ENCODE peak calls at places on chromosomes 4 and X, in four cellular contexts. Y is astrocyte of the cerebellum, G is mesothelial cell of epicardium, A is epithelial cell of esophagus. E is an unnamed sample.

GRCh38 chrX:47179928-47180255 is 13.7 kb upstream of the UBA1 start:
- DNase-seq in A (no peak), Y (no peak), G (no peak), E (no peak)

GRCh38 chr4:102754044-102754443 is 6.7 kb downstream of the MANBA start:
- DNase-seq in A (no peak), Y (no peak), G (no peak), E (no peak)

GRCh38 chrX:45135616-45136015 is 65.1 kb downstream of the DIPK2B start:
- DNase-seq in A (no peak), Y (no peak), G (no peak), E (no peak)

GRCh38 chrX:111039606-111040005 is 56.4 kb upstream of the PAK3 start:
- DNase-seq in Y (no peak), G (no peak), A (peak), E (no peak)

GRCh38 chr4:7736436-7737267 is 203.0 kb downstream of the AFAP1 start:
- DNase-seq in A (no peak), Y (no peak), G (no peak), E (no peak)

GRCh38 chrX:148288451-148288850 is 212.0 kb upstream of the AFF2 start:
- DNase-seq in G (no peak), Y (no peak), A (no peak), E (no peak)

GRCh38 chrX:150227321-150227860 is 135.7 kb upstream of the MAMLD1 start:
- DNase-seq in Y (no peak), A (no peak), G (no peak), E (no peak)

GRCh38 chr4:3836041-3836801 is 70.0 kb downstream of the ADRA2C start:
- DNase-seq in Y (no peak), G (no peak), A (no peak), E (no peak)

GRCh38 chrX:68868316-68868715 is 39.5 kb downstream of the EFNB1 start:
- DNase-seq in Y (no peak), A (no peak), G (no peak), E (no peak)

GRCh38 chrX:152658302-152658701 is 20.6 kb downstream of the GABRQ start:
- DNase-seq in Y (no peak), G (no peak), A (no peak), E (no peak)

GRCh38 chr4:82519072-82519471 is 42.7 kb downstream of the TMEM150C start:
- DNase-seq in Y (peak), G (no peak), A (peak), E (no peak)

GRCh38 chr4:67522851-67523671 is 22.2 kb downstream of the CENPC start:
- DNase-seq in A (peak), G (no peak), Y (no peak), E (no peak)

GRCh38 chr4:38759077-38759789 is 23.6 kb downstream of the TLR10 start:
- DNase-seq in A (peak), G (no peak), Y (peak), E (no peak)

GRCh38 chr4:88002786-88003185 is 4.6 kb upstream of the PKD2 start:
- DNase-seq in A (no peak), Y (no peak), G (no peak), E (no peak)

GRCh38 chrX:23514082-23514481 is 153.2 kb upstream of the PRDX4 start:
- DNase-seq in G (no peak), Y (no peak), A (no peak), E (no peak)

GRCh38 chr4:166458756-166459155 is 585.7 kb downstream of the TLL1 start:
- DNase-seq in G (no peak), Y (no peak), A (peak), E (peak)

GRCh38 chr4:135533053-135533452 is 1331.5 kb upstream of the PABPC4L start:
- DNase-seq in A (no peak), Y (no peak), G (no peak), E (no peak)

GRCh38 chrX:49878128-49878833 is 1.0 kb upstream of the USP27X start:
- DNase-seq in G (no peak), A (no peak), Y (no peak), E (no peak)

GRCh38 chrX:133868687-133869086 is 116.7 kb downstream of the GPC3 start:
- DNase-seq in Y (no peak), A (no peak), G (no peak), E (no peak)

GRCh38 chr4:188971125-188971524 is 831.9 kb downstream of the TRIML1 start:
- DNase-seq in G (no peak), Y (no peak), A (peak), E (no peak)
- TF ChIP-seq CTCF in G (no peak), Y (peak), A (peak), E (peak)

DNA sequence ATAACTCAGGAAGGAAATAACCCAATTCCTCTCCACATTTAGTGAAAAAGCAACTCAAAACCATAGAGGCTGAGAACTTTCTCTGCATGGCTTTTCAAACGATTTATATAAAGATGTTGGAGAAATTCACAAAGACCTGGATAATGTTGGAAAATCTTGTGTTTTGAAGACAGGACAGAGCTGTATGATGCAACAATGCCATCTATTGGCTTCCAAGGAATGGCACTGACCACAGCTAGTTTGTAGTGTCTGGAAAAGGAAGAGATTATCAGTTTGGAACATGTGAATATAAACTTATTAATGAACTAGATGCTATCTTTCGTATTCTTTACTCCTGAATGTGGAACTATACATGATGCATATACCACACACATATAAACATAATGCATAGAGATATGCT is 503.6 kb downstream of the IL1RAPL1 start:
- DNase-seq in Y (no peak), G (no peak), A (peak), E (no peak)
- TF ChIP-seq CTCF in Y (peak), G (no peak), A (peak), E (peak)

GRCh38 chr4:85658766-85659439 is 184.0 kb downstream of the ARHGAP24 start:
- DNase-seq in G (no peak), Y (no peak), A (no peak), E (no peak)

GRCh38 chr4:85657143-85657542 is 182.2 kb downstream of the ARHGAP24 start:
- DNase-seq in G (no peak), Y (no peak), A (no peak), E (no peak)

DNA sequence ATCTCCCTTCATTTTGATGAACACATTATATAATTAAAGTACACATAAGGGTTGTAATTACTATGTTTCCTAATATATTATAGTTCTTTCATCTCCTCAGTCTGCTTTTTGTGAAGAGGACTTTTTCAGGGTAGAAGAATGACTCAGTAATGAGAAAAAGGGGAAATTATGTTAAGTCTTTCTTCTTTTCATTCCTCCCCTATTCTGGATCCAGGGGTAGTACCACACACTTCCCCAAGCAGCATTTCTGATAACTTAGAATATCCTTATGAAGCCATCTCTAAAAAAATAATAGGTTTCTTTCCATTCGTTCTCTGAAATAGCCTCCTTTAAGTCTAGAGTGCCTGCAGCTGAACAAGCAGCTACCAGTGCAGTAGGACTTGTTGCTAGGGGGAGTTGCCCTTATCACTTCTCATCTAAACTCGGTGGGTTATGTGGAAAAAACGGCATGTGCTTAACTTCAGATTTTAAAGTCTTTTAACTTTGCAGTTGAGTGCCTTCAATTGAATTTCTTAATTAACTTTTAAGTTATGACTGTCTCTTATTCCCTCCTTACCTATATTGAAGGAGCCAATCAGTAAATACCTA is 184.8 kb downstream of the ARHGAP24 start:
- DNase-seq in G (no peak), Y (no peak), A (no peak), E (no peak)
- TF ChIP-seq CTCF in G (no peak), Y (no peak), A (no peak), E (no peak)

GRCh38 chrX:55488268-55488558 is 1.4 kb downstream of the USP51 start:
- DNase-seq in A (no peak), G (no peak), Y (no peak), E (no peak)

GRCh38 chrX:55490974-55491373 is 1.3 kb upstream of the USP51 start:
- DNase-seq in Y (no peak), A (no peak), G (no peak), E (no peak)

GRCh38 chrX:55490121-55490520 is 473 bp upstream of the USP51 start:
- DNase-seq in Y (no peak), A (no peak), G (no peak), E (no peak)

GRCh38 chrX:55488559-55489314 is 911 bp downstream of the USP51 start:
- DNase-seq in A (peak), G (peak), Y (no peak), E (no peak)

DNA sequence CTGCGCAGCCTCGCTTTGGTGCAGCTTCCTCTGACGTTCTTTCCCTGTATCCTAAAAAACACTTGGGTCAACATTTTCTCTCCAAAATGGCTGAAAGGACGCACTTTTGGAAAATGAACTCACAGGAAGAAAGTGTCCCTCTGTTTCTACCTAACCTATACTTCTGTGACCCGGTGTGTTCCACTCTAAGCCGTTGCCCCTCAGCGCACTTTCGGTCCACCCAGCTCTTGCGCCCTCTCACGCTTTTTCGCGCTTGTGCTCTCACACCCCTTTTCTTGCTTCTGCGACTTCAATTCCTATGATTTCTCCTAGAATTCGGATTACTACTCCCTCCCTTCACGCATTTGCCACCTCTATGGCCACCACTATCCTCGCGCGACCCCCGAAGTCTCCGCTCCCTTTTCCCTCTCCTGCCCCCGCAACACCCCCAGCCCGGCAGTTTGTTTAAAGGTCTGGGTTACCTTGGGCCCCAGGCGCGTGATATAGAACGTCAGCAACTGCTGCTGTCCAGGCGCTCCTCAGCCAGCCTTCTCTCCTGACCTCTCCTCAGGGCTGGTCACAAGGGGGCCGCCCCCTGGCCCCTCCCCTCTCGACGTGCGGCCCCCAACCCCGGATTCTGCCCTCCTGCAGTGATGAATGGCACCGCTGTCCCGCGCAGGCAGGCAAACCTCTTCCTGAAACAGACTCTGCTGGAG is at the start of gene USP51:
- DNase-seq in Y (no peak), A (no peak), G (no peak), E (no peak)
- TF ChIP-seq CTCF in Y (no peak), A (no peak), G (no peak), E (no peak)

GRCh38 chrX:117744958-117745357 is 371.7 kb downstream of the KLHL13 start:
- DNase-seq in Y (no peak), G (no peak), A (no peak), E (no peak)

DNA sequence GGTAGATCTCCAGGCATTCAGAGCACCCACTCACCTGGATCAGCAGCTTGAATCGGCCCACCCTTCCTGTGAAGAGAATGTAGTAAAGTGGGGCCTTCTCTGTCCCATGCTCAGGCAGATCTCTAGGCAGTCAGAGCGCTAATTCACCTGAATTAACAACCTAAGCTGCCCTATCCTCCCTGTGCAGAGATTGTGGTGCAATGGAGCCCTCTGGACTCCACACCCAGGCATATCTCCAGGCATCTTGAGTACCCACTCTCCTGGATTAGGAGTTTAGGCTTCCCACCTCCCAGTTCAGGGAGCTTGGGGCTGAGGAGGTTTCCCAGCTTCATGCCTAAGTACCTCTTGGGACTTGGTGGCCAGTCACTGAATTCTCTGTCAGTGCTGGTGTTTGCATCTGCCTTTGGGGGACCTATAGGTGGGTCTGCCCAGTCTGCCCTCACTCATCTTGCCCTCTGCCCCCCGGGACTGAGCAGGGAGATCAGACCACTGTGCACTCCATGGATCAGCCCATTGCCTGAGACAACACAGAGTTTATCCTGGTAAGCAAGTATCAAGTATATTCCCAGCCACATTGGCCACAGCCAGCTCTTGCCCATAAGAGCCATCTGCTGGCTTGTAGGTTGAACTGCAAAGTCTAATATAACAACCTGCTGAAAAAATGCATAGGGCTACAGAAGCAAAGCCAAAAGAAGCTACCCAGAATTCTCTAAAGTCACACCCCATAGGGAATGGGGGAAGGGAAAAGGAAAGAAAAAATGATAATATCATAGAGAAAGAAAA is 372.9 kb downstream of the KLHL13 start:
- DNase-seq in G (no peak), Y (no peak), A (peak), E (no peak)
- TF ChIP-seq CTCF in G (no peak), Y (peak), A (peak), E (peak)

GRCh38 chr4:72899621-72900020 is 169.9 kb downstream of the COX18 start:
- DNase-seq in G (no peak), A (no peak), Y (no peak), E (no peak)
- TF ChIP-seq CTCF in G (no peak), A (no peak), Y (no peak), E (no peak)

GRCh38 chr4:145108128-145108527 is 10.0 kb downstream of the ABCE1 start:
- DNase-seq in A (no peak), Y (no peak), G (no peak), E (no peak)
- TF ChIP-seq CTCF in A (no peak), Y (no peak), G (no peak), E (no peak)

GRCh38 chrX:106999002-106999975 is 723 bp downstream of the MORC4 start:
- DNase-seq in A (peak), G (no peak), Y (peak), E (no peak)
- TF ChIP-seq CTCF in A (peak), G (no peak), Y (peak), E (peak)

GRCh38 chrX:134931550-134931949 is 59.2 kb upstream of the SMIM10 start:
- DNase-seq in Y (no peak), A (no peak), G (no peak), E (no peak)
- TF ChIP-seq CTCF in Y (no peak), A (no peak), G (no peak), E (no peak)